ENCODE peak calls at places on chromosomes 1 and 21, in ten cellular contexts. A, H, J, Q, Y, P, L, V, U and B are unnamed samples.

GRCh38 chr21:45152265-45152746 is 77.9 kb downstream of the ADARB1 start:
- DNase-seq in A (peak), H (no peak), J (no peak), Q (peak), Y (peak), P (peak), L (peak), V (peak), U (no peak), B (peak)

GRCh38 chr1:33088119-33088906 is 7.4 kb downstream of the AZIN2 start:
- DNase-seq in A (no peak), H (no peak), J (no peak), Q (no peak), Y (no peak), P (no peak), L (peak), V (no peak), U (no peak), B (no peak)

GRCh38 chr1:16111771-16112557 is 38.5 kb upstream of the FAM131C start:
- DNase-seq in A (no peak), H (peak), J (no peak), Q (no peak), Y (no peak), P (no peak), L (no peak), V (no peak), U (peak), B (no peak)

GRCh38 chr1:175629318-175629694 is 114.1 kb downstream of the TNR start:
- DNase-seq in A (no peak), H (no peak), J (no peak), Q (no peak), Y (no peak), P (no peak), L (no peak), V (no peak), U (no peak), B (peak)

GRCh38 chr1:154466136-154466665 is 35.8 kb upstream of the TDRD10 start:
- DNase-seq in A (no peak), H (no peak), J (no peak), Q (peak), Y (no peak), P (no peak), L (no peak), V (no peak), U (no peak), B (no peak)

GRCh38 chr1:83845437-83846071 is 153.4 kb downstream of the TTLL7 start:
- DNase-seq in A (no peak), H (peak), J (no peak), Q (no peak), Y (no peak), P (no peak), L (no peak), V (no peak), U (no peak), B (no peak)

GRCh38 chr1:225250432-225250831 is 177.4 kb downstream of the LBR start:
- DNase-seq in A (no peak), H (no peak), J (no peak), Q (no peak), Y (no peak), P (no peak), L (no peak), V (no peak), U (no peak), B (no peak)

GRCh38 chr1:231233735-231234417 is 7.1 kb upstream of the GNPAT start:
- DNase-seq in A (peak), H (no peak), J (no peak), Q (no peak), Y (no peak), P (no peak), L (no peak), V (no peak), U (peak), B (no peak)

GRCh38 chr1:65393928-65394327 is 26.5 kb upstream of the LEPR start:
- DNase-seq in A (no peak), H (no peak), J (no peak), Q (no peak), Y (no peak), P (no peak), L (no peak), V (no peak), U (no peak), B (no peak)

GRCh38 chr21:34693192-34693810 is 24.5 kb downstream of the CLIC6 start:
- DNase-seq in A (peak), H (peak), J (no peak), Q (no peak), Y (peak), P (peak), L (peak), V (no peak), U (peak), B (peak)

GRCh38 chr1:29685387-29685786 is 449.1 kb downstream of the PTPRU start:
- DNase-seq in A (no peak), H (no peak), J (no peak), Q (peak), Y (no peak), P (no peak), L (no peak), V (no peak), U (no peak), B (no peak)

GRCh38 chr1:101453844-101454243 is 217.0 kb downstream of the S1PR1 start:
- DNase-seq in A (no peak), H (no peak), J (no peak), Q (no peak), Y (no peak), P (no peak), L (peak), V (no peak), U (no peak), B (no peak)

GRCh38 chr1:240734001-240734400 is 122.0 kb upstream of the GREM2 start:
- DNase-seq in A (no peak), H (no peak), J (no peak), Q (no peak), Y (no peak), P (no peak), L (no peak), V (no peak), U (no peak), B (no peak)

GRCh38 chr21:31992391-31992790 is 119.6 kb downstream of the HUNK start:
- DNase-seq in A (no peak), H (no peak), J (no peak), Q (peak), Y (no peak), P (no peak), L (no peak), V (no peak), U (no peak), B (no peak)

GRCh38 chr21:39669976-39670671 is 57.4 kb downstream of the B3GALT5 start:
- DNase-seq in A (no peak), H (no peak), J (no peak), Q (no peak), Y (no peak), P (no peak), L (no peak), V (no peak), U (no peak), B (no peak)

GRCh38 chr1:174883361-174883760 is 116.4 kb upstream of the CACYBP start:
- DNase-seq in A (no peak), H (peak), J (no peak), Q (no peak), Y (no peak), P (no peak), L (no peak), V (no peak), U (no peak), B (peak)

GRCh38 chr1:40305451-40305850 is 11.6 kb downstream of the COL9A2 start:
- DNase-seq in A (no peak), H (no peak), J (no peak), Q (no peak), Y (no peak), P (no peak), L (no peak), V (no peak), U (no peak), B (peak)

GRCh38 chr1:236159704-236160539 is 17.6 kb downstream of the GPR137B start:
- DNase-seq in A (no peak), H (no peak), J (no peak), Q (peak), Y (no peak), P (no peak), L (peak), V (no peak), U (no peak), B (no peak)

GRCh38 chr1:226474041-226474440 is 66.1 kb upstream of the PARP1 start:
- DNase-seq in A (no peak), H (no peak), J (no peak), Q (no peak), Y (no peak), P (no peak), L (no peak), V (no peak), U (no peak), B (no peak)

GRCh38 chr1:50930965-50931737 is 28.9 kb downstream of the FAF1 start:
- DNase-seq in A (no peak), H (no peak), J (no peak), Q (no peak), Y (no peak), P (no peak), L (no peak), V (no peak), U (no peak), B (no peak)

GRCh38 chr1:166040635-166041034 is 126.2 kb downstream of the FAM78B start:
- DNase-seq in A (no peak), H (no peak), J (no peak), Q (no peak), Y (no peak), P (no peak), L (no peak), V (no peak), U (no peak), B (no peak)

GRCh38 chr1:3902546-3902945 is 2.5 kb upstream of the C1orf174 start:
- DNase-seq in A (no peak), H (no peak), J (no peak), Q (peak), Y (no peak), P (no peak), L (no peak), V (no peak), U (no peak), B (no peak)

GRCh38 chr1:23592209-23592905 is 33.1 kb upstream of the ID3 start:
- DNase-seq in A (no peak), H (no peak), J (no peak), Q (no peak), Y (no peak), P (no peak), L (no peak), V (no peak), U (no peak), B (no peak)

GRCh38 chr1:53593758-53594380 is 134.7 kb downstream of the DMRTB1 start:
- DNase-seq in A (peak), H (no peak), J (no peak), Q (peak), Y (no peak), P (no peak), L (no peak), V (peak), U (no peak), B (peak)

GRCh38 chr21:45333583-45334121 is 46.0 kb upstream of the POFUT2 start:
- DNase-seq in A (no peak), H (no peak), J (no peak), Q (peak), Y (no peak), P (no peak), L (no peak), V (peak), U (no peak), B (no peak)

GRCh38 chr1:31764307-31765040 is at the start of gene ADGRB2:
- DNase-seq in A (no peak), H (no peak), J (no peak), Q (no peak), Y (no peak), P (peak), L (peak), V (no peak), U (no peak), B (peak)

GRCh38 chr1:167633258-167633944 is 3.4 kb downstream of the RCSD1 start:
- DNase-seq in A (no peak), H (no peak), J (no peak), Q (no peak), Y (no peak), P (no peak), L (no peak), V (no peak), U (no peak), B (no peak)

GRCh38 chr1:165481820-165482532 is 37.0 kb upstream of the RXRG start:
- DNase-seq in A (peak), H (peak), J (no peak), Q (no peak), Y (no peak), P (no peak), L (no peak), V (peak), U (peak), B (peak)

GRCh38 chr1:151655362-151655761 is 43.5 kb downstream of the SNX27 start:
- DNase-seq in A (no peak), H (no peak), J (no peak), Q (no peak), Y (no peak), P (no peak), L (no peak), V (no peak), U (no peak), B (no peak)

GRCh38 chr1:222811671-222812070 is 3.2 kb upstream of the DISP1 start:
- DNase-seq in A (no peak), H (no peak), J (no peak), Q (no peak), Y (no peak), P (no peak), L (no peak), V (no peak), U (no peak), B (no peak)

GRCh38 chr1:202017385-202018225 is 7.2 kb downstream of the ELF3 start:
- DNase-seq in A (peak), H (no peak), J (no peak), Q (peak), Y (no peak), P (no peak), L (no peak), V (no peak), U (no peak), B (peak)

GRCh38 chr1:49694251-49694827 is 329.4 kb downstream of the AGBL4 start:
- DNase-seq in A (no peak), H (no peak), J (no peak), Q (no peak), Y (no peak), P (no peak), L (no peak), V (no peak), U (no peak), B (no peak)

GRCh38 chr1:231226161-231226560 is 14.9 kb upstream of the GNPAT start:
- DNase-seq in A (no peak), H (no peak), J (no peak), Q (no peak), Y (no peak), P (no peak), L (no peak), V (no peak), U (no peak), B (no peak)

GRCh38 chr1:228291906-228292608 is 84.2 kb downstream of the OBSCN start:
- DNase-seq in A (no peak), H (no peak), J (no peak), Q (peak), Y (no peak), P (no peak), L (no peak), V (no peak), U (no peak), B (no peak)

GRCh38 chr1:116954450-116954849 is 44.7 kb downstream of the PTGFRN start:
- DNase-seq in A (no peak), H (no peak), J (no peak), Q (no peak), Y (no peak), P (no peak), L (no peak), V (no peak), U (no peak), B (no peak)

GRCh38 chr1:180927841-180928240 is 15.1 kb downstream of the KIAA1614 start:
- DNase-seq in A (no peak), H (no peak), J (no peak), Q (no peak), Y (no peak), P (peak), L (no peak), V (no peak), U (no peak), B (no peak)

GRCh38 chr21:36436829-36437744 is 42.8 kb downstream of the CLDN14 start:
- DNase-seq in A (no peak), H (no peak), J (no peak), Q (no peak), Y (no peak), P (no peak), L (no peak), V (no peak), U (no peak), B (no peak)

GRCh38 chr1:53627666-53628065 is 111.3 kb downstream of the GLIS1 start:
- DNase-seq in A (no peak), H (no peak), J (no peak), Q (no peak), Y (no peak), P (no peak), L (no peak), V (no peak), U (no peak), B (no peak)

GRCh38 chr1:72636636-72637035 is 354.3 kb upstream of the NEGR1 start:
- DNase-seq in A (no peak), H (no peak), J (no peak), Q (no peak), Y (no peak), P (no peak), L (no peak), V (no peak), U (no peak), B (no peak)